ENCODE peak calls at places on chromosomes 16 and 17, in four cellular contexts. One of them, this sample, is unnamed.

GRCh38 chr16:4891097-4891885 is 44.0 kb downstream of the UBN1 start:
- DNase-seq in colonic mucosa: no peak
- DNase-seq in osteoblast: peak
- DNase-seq in testis: no peak
- DNase-seq in this sample: no peak

GRCh38 chr17:78998311-78999055 is 11.1 kb downstream of the CANT1 start:
- DNase-seq in colonic mucosa: peak
- DNase-seq in osteoblast: peak
- DNase-seq in testis: peak
- DNase-seq in this sample: peak

GRCh38 chr16:29237971-29238370 is 168.5 kb downstream of the NPIPB11 start:
- DNase-seq in colonic mucosa: no peak
- DNase-seq in osteoblast: no peak
- DNase-seq in testis: no peak
- DNase-seq in this sample: no peak

GRCh38 chr17:49434821-49435581 is 20.3 kb upstream of the PHB1 start:
- DNase-seq in colonic mucosa: peak
- DNase-seq in osteoblast: peak
- DNase-seq in testis: peak
- DNase-seq in this sample: peak

GRCh38 chr17:40318835-40319332 is 9.9 kb downstream of the RARA start:
- DNase-seq in colonic mucosa: peak
- DNase-seq in osteoblast: peak
- DNase-seq in testis: no peak
- DNase-seq in this sample: peak

GRCh38 chr16:19439483-19439882 is 21.8 kb downstream of the TMC5 start:
- DNase-seq in colonic mucosa: no peak
- DNase-seq in osteoblast: no peak
- DNase-seq in testis: no peak
- DNase-seq in this sample: no peak

GRCh38 chr16:86931410-86931941 is 353.1 kb downstream of the FOXL1 start:
- DNase-seq in colonic mucosa: no peak
- DNase-seq in osteoblast: peak
- DNase-seq in testis: peak
- DNase-seq in this sample: no peak

GRCh38 chr17:1878419-1879121 is 48.8 kb downstream of the RPA1 start:
- DNase-seq in colonic mucosa: no peak
- DNase-seq in osteoblast: peak
- DNase-seq in testis: no peak
- DNase-seq in this sample: no peak

GRCh38 chr16:36336-36984 is 16.9 kb downstream of the POLR3K start:
- DNase-seq in colonic mucosa: no peak
- DNase-seq in osteoblast: peak
- DNase-seq in testis: no peak
- DNase-seq in this sample: no peak

GRCh38 chr17:31197991-31198390 is 99.0 kb downstream of the OMG start:
- DNase-seq in colonic mucosa: no peak
- DNase-seq in osteoblast: no peak
- DNase-seq in testis: no peak
- DNase-seq in this sample: no peak

GRCh38 chr17:81902023-81902652 is at the start of gene NPB:
- DNase-seq in colonic mucosa: no peak
- DNase-seq in osteoblast: peak
- DNase-seq in testis: no peak
- DNase-seq in this sample: peak

GRCh38 chr17:28371245-28372202 is at the start of gene SARM1:
- DNase-seq in colonic mucosa: peak
- DNase-seq in osteoblast: peak
- DNase-seq in testis: peak
- DNase-seq in this sample: peak

GRCh38 chr16:87350681-87351319 is 32.8 kb downstream of the FBXO31 start:
- DNase-seq in colonic mucosa: no peak
- DNase-seq in osteoblast: peak
- DNase-seq in testis: peak
- DNase-seq in this sample: no peak

GRCh38 chr17:39239640-39240314 is 14.0 kb upstream of the STAC2 start:
- DNase-seq in colonic mucosa: peak
- DNase-seq in osteoblast: peak
- DNase-seq in testis: peak
- DNase-seq in this sample: peak

GRCh38 chr17:46181940-46182339 is 11.3 kb downstream of the KANSL1 start:
- DNase-seq in colonic mucosa: no peak
- DNase-seq in osteoblast: no peak
- DNase-seq in testis: no peak
- DNase-seq in this sample: no peak

GRCh38 chr16:30472328-30472942 is at the start of gene ITGAL:
- DNase-seq in colonic mucosa: peak
- DNase-seq in osteoblast: no peak
- DNase-seq in testis: peak
- DNase-seq in this sample: no peak

GRCh38 chr17:31535581-31535981 is 144.1 kb downstream of the RAB11FIP4 start:
- DNase-seq in colonic mucosa: no peak
- DNase-seq in osteoblast: peak
- DNase-seq in testis: no peak
- DNase-seq in this sample: no peak

GRCh38 chr16:23469814-23470213 is 16.8 kb upstream of the COG7 start:
- DNase-seq in colonic mucosa: no peak
- DNase-seq in osteoblast: no peak
- DNase-seq in testis: no peak
- DNase-seq in this sample: no peak

GRCh38 chr16:26594666-26595065 is 472.1 kb upstream of the C16orf82 start:
- DNase-seq in colonic mucosa: no peak
- DNase-seq in osteoblast: no peak
- DNase-seq in testis: no peak
- DNase-seq in this sample: peak

GRCh38 chr17:2195729-2196128 is 107.9 kb downstream of the SMG6 start:
- DNase-seq in colonic mucosa: no peak
- DNase-seq in osteoblast: no peak
- DNase-seq in testis: no peak
- DNase-seq in this sample: no peak

GRCh38 chr17:80481284-80482057 is 5.1 kb upstream of the NPTX1 start:
- DNase-seq in colonic mucosa: no peak
- DNase-seq in osteoblast: peak
- DNase-seq in testis: peak
- DNase-seq in this sample: peak

GRCh38 chr16:50967827-50968612 is 183.1 kb downstream of the SALL1 start:
- DNase-seq in colonic mucosa: no peak
- DNase-seq in osteoblast: no peak
- DNase-seq in testis: no peak
- DNase-seq in this sample: no peak

GRCh38 chr16:51431517-51432241 is 280.6 kb upstream of the SALL1 start:
- DNase-seq in colonic mucosa: no peak
- DNase-seq in osteoblast: peak
- DNase-seq in testis: no peak
- DNase-seq in this sample: no peak

GRCh38 chr17:78762007-78762406 is 20.1 kb downstream of the CYTH1 start:
- DNase-seq in colonic mucosa: no peak
- DNase-seq in osteoblast: peak
- DNase-seq in testis: no peak
- DNase-seq in this sample: no peak

GRCh38 chr17:42660692-42661345 is 1.7 kb downstream of the TUBG2 start:
- DNase-seq in colonic mucosa: peak
- DNase-seq in osteoblast: peak
- DNase-seq in testis: no peak
- DNase-seq in this sample: no peak

GRCh38 chr16:85480727-85481101 is 132.4 kb upstream of the GSE1 start:
- DNase-seq in colonic mucosa: no peak
- DNase-seq in osteoblast: no peak
- DNase-seq in testis: no peak
- DNase-seq in this sample: no peak

GRCh38 chr16:49441366-49441780 is 67.8 kb downstream of the C16orf78 start:
- DNase-seq in colonic mucosa: peak
- DNase-seq in osteoblast: no peak
- DNase-seq in testis: no peak
- DNase-seq in this sample: peak
- TF ChIP-seq CTCF in colonic mucosa: no peak
- TF ChIP-seq CTCF in osteoblast: no peak
- TF ChIP-seq CTCF in testis: no peak
- TF ChIP-seq CTCF in this sample: peak

DNA sequence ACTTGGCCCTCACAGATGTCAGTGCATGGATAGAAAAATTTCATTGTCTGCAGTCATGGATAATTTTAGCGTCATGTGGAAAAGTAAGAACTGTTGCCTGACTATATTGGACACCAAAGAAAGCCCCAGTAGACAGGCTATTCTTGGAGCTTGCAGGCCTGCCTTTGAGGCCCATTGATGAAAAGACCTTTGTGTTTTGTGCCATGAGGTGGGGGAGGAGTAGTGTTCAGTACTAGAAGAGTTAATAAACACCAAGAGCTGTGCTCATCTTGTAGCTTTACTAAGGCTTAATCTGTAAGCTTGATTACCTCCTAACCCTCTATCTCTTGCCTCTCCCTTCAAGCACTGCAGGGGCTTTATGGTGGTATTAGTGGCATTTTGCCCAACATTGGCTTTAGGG is 220.3 kb upstream of the TBX2 start:
- DNase-seq in colonic mucosa: no peak
- DNase-seq in osteoblast: no peak
- DNase-seq in testis: no peak
- DNase-seq in this sample: no peak
- H3K27ac ChIP-seq in colonic mucosa: no peak
- H3K27ac ChIP-seq in osteoblast: no peak
- H3K27ac ChIP-seq in testis: no peak
- H3K27ac ChIP-seq in this sample: peak

GRCh38 chr17:75914643-75915265 is 10.1 kb upstream of the MRPL38 start:
- DNase-seq in colonic mucosa: no peak
- DNase-seq in osteoblast: peak
- DNase-seq in testis: no peak
- DNase-seq in this sample: peak
- TF ChIP-seq CTCF in colonic mucosa: no peak
- TF ChIP-seq CTCF in osteoblast: no peak
- TF ChIP-seq CTCF in testis: no peak
- TF ChIP-seq CTCF in this sample: peak

GRCh38 chr16:47036201-47036600 is 62.7 kb upstream of the DNAJA2 start:
- DNase-seq in colonic mucosa: no peak
- DNase-seq in osteoblast: no peak
- DNase-seq in testis: no peak
- DNase-seq in this sample: no peak
- H3K27ac ChIP-seq in colonic mucosa: no peak
- H3K27ac ChIP-seq in osteoblast: no peak
- H3K27ac ChIP-seq in testis: no peak
- H3K27ac ChIP-seq in this sample: no peak

DNA sequence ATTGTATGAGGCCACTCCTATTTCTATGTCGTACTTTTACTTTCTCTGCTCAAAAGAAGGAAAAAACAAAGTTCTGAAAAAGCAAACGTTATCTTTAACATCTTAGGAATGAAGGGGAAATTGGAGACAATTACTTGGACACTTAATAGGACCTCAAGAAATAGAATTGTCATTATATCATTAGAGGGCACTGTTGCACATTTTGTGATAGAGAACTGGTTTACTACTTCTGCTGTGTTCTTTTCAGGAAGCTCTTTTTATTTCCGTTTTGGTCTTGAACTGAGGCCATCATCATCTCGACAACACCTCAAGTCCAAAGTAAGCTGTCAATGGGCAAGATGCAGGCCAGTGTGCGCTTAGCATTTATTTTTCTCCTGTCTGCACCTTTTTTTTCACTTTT is 14.6 kb downstream of the COG4 start:
- DNase-seq in colonic mucosa: no peak
- DNase-seq in osteoblast: peak
- DNase-seq in testis: no peak
- DNase-seq in this sample: no peak
- TF ChIP-seq CTCF in colonic mucosa: no peak
- TF ChIP-seq CTCF in osteoblast: no peak
- TF ChIP-seq CTCF in testis: no peak
- TF ChIP-seq CTCF in this sample: peak

GRCh38 chr16:81799138-81799504 is 20.0 kb downstream of the PLCG2 start:
- DNase-seq in colonic mucosa: no peak
- DNase-seq in osteoblast: no peak
- DNase-seq in testis: no peak
- DNase-seq in this sample: no peak
- H3K27ac ChIP-seq in colonic mucosa: no peak
- H3K27ac ChIP-seq in osteoblast: no peak
- H3K27ac ChIP-seq in testis: no peak
- H3K27ac ChIP-seq in this sample: no peak

DNA sequence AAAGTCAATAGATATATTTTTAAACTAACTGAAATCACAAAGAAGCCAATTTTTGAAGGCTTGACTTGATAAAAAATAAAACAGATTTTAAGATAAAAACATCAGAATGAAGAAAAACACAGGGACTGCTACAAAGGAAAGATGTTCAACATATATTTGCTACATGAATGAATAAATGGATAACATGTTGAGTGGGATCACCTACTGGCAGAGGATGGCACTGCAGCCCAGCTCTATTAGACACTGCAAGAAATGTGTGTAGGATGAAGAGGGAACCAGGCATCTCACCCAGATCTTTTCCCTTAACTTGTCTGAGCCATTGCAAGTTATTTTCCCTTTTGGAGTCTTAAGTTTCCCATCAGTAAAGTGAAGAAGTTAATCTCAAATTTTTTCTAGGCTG is 4.2 kb downstream of the AIPL1 start:
- DNase-seq in colonic mucosa: no peak
- DNase-seq in osteoblast: no peak
- DNase-seq in testis: no peak
- DNase-seq in this sample: no peak
- TF ChIP-seq CTCF in colonic mucosa: no peak
- TF ChIP-seq CTCF in osteoblast: no peak
- TF ChIP-seq CTCF in testis: no peak
- TF ChIP-seq CTCF in this sample: peak

GRCh38 chr16:56589141-56590039 is at the start of gene MT3:
- DNase-seq in colonic mucosa: peak
- DNase-seq in osteoblast: no peak
- DNase-seq in testis: peak
- DNase-seq in this sample: peak

GRCh38 chr16:56593573-56594291 is 4.4 kb downstream of the MT3 start:
- DNase-seq in colonic mucosa: no peak
- DNase-seq in osteoblast: no peak
- DNase-seq in testis: no peak
- DNase-seq in this sample: no peak

GRCh38 chr16:56591377-56592060 is 2.2 kb downstream of the MT3 start:
- DNase-seq in colonic mucosa: no peak
- DNase-seq in osteoblast: no peak
- DNase-seq in testis: peak
- DNase-seq in this sample: no peak

GRCh38 chr16:56584276-56584675 is 5.1 kb upstream of the MT3 start:
- DNase-seq in colonic mucosa: no peak
- DNase-seq in osteoblast: no peak
- DNase-seq in testis: no peak
- DNase-seq in this sample: no peak

DNA sequence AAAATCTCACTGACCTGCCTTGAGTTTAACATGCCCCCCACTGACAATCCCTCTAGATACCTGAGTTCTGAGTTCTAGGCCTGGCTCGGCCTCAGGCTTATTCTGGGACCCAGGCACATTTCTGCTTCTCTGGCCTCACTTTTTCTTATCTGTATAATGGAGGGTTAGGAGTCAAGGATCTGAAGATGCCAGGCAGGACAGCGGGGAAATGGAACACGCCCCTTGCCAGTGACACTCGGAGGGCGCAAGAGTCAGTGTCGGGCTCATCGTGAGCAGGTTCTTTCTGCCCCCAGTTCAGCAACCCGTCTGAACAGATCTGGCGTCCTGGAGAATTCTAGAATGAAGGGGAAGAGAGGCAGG is 567 bp upstream of the MT3 start:
- DNase-seq in colonic mucosa: no peak
- DNase-seq in osteoblast: no peak
- DNase-seq in testis: no peak
- DNase-seq in this sample: no peak
- H3K27ac ChIP-seq in colonic mucosa: no peak
- H3K27ac ChIP-seq in osteoblast: no peak
- H3K27ac ChIP-seq in testis: no peak
- H3K27ac ChIP-seq in this sample: no peak

This sample was measured in endodermal cell.